ENCODE peak calls at places on chromosomes 12 and 14, in four cellular contexts. B, F, T and J are unnamed samples.
A peak's percentile ranks its signal among the peaks of the same experiment; 100 is the strongest.

GRCh38 chr12:26062566-26062965 is 62.3 kb downstream of the BHLHE41 start:
- DNase-seq in B (no peak), F (no peak), T (no peak), J (peak; percentile 46)

GRCh38 chr12:19850341-19851065 is 411.2 kb downstream of the AEBP2 start:
- DNase-seq in B (no peak), F (no peak), T (no peak), J (no peak)

GRCh38 chr12:225012-225411 is 11.1 kb upstream of the SLC6A12 start:
- DNase-seq in B (no peak), F (no peak), T (no peak), J (no peak)

GRCh38 chr12:53795927-53796326 is 44.1 kb upstream of the CISTR start:
- DNase-seq in B (no peak), F (no peak), T (no peak), J (no peak)

GRCh38 chr12:4151362-4152121 is 122.0 kb upstream of the CCND2 start:
- DNase-seq in B (no peak), F (no peak), T (no peak), J (no peak)

GRCh38 chr12:47602330-47602729 is 103.5 kb downstream of the RPAP3 start:
- DNase-seq in B (no peak), F (no peak), T (no peak), J (no peak)

GRCh38 chr12:6311822-6312528 is 1.5 kb downstream of the PLEKHG6 start:
- DNase-seq in B (no peak), F (no peak), T (no peak), J (no peak)

GRCh38 chr14:102927346-102927877 is 4.9 kb downstream of the AMN start:
- DNase-seq in B (no peak), F (peak; percentile 90), T (no peak), J (peak; percentile 60)

GRCh38 chr14:75150150-75150549 is 23.3 kb upstream of the NEK9 start:
- DNase-seq in B (no peak), F (no peak), T (no peak), J (no peak)

GRCh38 chr12:109345428-109345827 is 2.3 kb upstream of the MYO1H start:
- DNase-seq in B (no peak), F (no peak), T (no peak), J (no peak)

GRCh38 chr14:51176819-51177218 is 63.2 kb upstream of the TMX1 start:
- DNase-seq in B (no peak), F (no peak), T (no peak), J (no peak)

GRCh38 chr12:109302358-109302757 is 6.7 kb downstream of the FOXN4 start:
- DNase-seq in B (no peak), F (no peak), T (no peak), J (peak; percentile 28)

GRCh38 chr12:65324056-65324455 is 45.6 kb downstream of the MSRB3 start:
- DNase-seq in B (no peak), F (no peak), T (no peak), J (no peak)

GRCh38 chr12:46342562-46343033 is 30.0 kb downstream of the SLC38A2 start:
- DNase-seq in B (peak; percentile 52), F (no peak), T (no peak), J (no peak)

GRCh38 chr14:57408037-57408436 is 17.7 kb downstream of the NAA30 start:
- DNase-seq in B (no peak), F (no peak), T (no peak), J (no peak)

GRCh38 chr12:26389303-26389702 is 193.9 kb downstream of the SSPN start:
- DNase-seq in B (no peak), F (no peak), T (no peak), J (no peak)

GRCh38 chr14:24329736-24330135 is 5.1 kb downstream of the ADCY4 start:
- DNase-seq in B (no peak), F (peak; percentile 90), T (no peak), J (no peak)

GRCh38 chr12:131753041-131753440 is 42.2 kb downstream of the SFSWAP start:
- DNase-seq in B (no peak), F (no peak), T (no peak), J (no peak)

GRCh38 chr12:62537544-62537943 is 70.9 kb downstream of the MON2 start:
- DNase-seq in B (no peak), F (no peak), T (peak; percentile 53), J (no peak)

GRCh38 chr14:92880851-92881250 is 42.1 kb upstream of the CHGA start:
- DNase-seq in B (peak; percentile 63), F (no peak), T (no peak), J (peak; percentile 72)

GRCh38 chr12:109510196-109510595 is 32.8 kb downstream of the UBE3B start:
- DNase-seq in B (no peak), F (no peak), T (no peak), J (no peak)

GRCh38 chr14:68619805-68620574 is 172.9 kb downstream of the ZFP36L1 start:
- DNase-seq in B (no peak), F (no peak), T (peak; percentile 17), J (no peak)

GRCh38 chr12:9971158-9971557 is at the start of gene CLEC12A:
- DNase-seq in B (no peak), F (no peak), T (no peak), J (no peak)

GRCh38 chr12:112409064-112409905 is at the start of gene RPL6:
- DNase-seq in B (peak; percentile 80), F (peak; percentile 85), T (peak; percentile 79), J (peak; percentile 90)

DNA sequence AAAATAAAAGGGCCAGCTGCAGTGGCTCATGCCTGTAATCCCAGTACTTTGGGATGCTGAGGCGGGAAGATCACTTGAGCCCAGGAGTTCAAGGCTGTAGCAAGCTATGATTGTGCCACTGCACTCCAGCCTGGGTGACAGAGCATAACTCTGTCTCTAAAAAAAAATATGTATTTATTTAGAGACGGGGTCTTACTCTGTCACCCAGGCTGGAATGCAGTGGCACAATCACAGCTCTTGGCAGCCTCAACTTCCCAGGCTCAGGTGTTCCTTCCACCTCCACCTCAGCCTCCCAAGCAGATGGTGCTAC is 179.3 kb upstream of the ATF7IP start:
- DNase-seq in B (no peak), F (no peak), T (no peak), J (no peak)
- TF ChIP-seq CTCF in B (no peak), F (no peak), T (no peak), J (no peak)

GRCh38 chr12:30908389-30909087 is 18.0 kb upstream of the TSPAN11 start:
- DNase-seq in B (no peak), F (no peak), T (no peak), J (no peak)
- H3K27ac ChIP-seq in B (no peak overlapping the region), F (peak overlapping the region; percentile 26), T (no peak overlapping the region), J (no peak overlapping the region)

GRCh38 chr12:96249196-96250118 is 55.3 kb downstream of the ELK3 start:
- DNase-seq in B (peak; percentile 91), F (no peak), T (no peak), J (no peak)

GRCh38 chr12:96250119-96250685 is 56.0 kb downstream of the ELK3 start:
- DNase-seq in B (no peak), F (no peak), T (no peak), J (no peak)

GRCh38 chr12:96246926-96247566 is 52.9 kb downstream of the ELK3 start:
- DNase-seq in B (no peak), F (no peak), T (no peak), J (no peak)

GRCh38 chr12:96248532-96248931 is 54.4 kb downstream of the ELK3 start:
- DNase-seq in B (no peak), F (no peak), T (no peak), J (no peak)

GRCh38 chr12:96247567-96247962 is 53.4 kb downstream of the ELK3 start:
- DNase-seq in B (no peak), F (no peak), T (no peak), J (no peak)
- TF ChIP-seq CTCF in B (no peak), F (no peak), T (no peak), J (no peak)

GRCh38 chr12:50934981-50935807 is 17.1 kb upstream of the HIGD1C start:
- DNase-seq in B (no peak), F (no peak), T (no peak), J (no peak)
- H3K27ac ChIP-seq in B (no peak overlapping the region), F (peak overlapping the region; percentile 78), T (no peak overlapping the region), J (peak overlapping the region; percentile 38)

GRCh38 chr12:123269395-123269892 is 2.2 kb downstream of the CDK2AP1 start:
- DNase-seq in B (peak; percentile 90), F (peak; percentile 58), T (peak; percentile 66), J (no peak)
- TF ChIP-seq CTCF in B (no peak), F (peak; percentile 18), T (no peak), J (no peak)

DNA sequence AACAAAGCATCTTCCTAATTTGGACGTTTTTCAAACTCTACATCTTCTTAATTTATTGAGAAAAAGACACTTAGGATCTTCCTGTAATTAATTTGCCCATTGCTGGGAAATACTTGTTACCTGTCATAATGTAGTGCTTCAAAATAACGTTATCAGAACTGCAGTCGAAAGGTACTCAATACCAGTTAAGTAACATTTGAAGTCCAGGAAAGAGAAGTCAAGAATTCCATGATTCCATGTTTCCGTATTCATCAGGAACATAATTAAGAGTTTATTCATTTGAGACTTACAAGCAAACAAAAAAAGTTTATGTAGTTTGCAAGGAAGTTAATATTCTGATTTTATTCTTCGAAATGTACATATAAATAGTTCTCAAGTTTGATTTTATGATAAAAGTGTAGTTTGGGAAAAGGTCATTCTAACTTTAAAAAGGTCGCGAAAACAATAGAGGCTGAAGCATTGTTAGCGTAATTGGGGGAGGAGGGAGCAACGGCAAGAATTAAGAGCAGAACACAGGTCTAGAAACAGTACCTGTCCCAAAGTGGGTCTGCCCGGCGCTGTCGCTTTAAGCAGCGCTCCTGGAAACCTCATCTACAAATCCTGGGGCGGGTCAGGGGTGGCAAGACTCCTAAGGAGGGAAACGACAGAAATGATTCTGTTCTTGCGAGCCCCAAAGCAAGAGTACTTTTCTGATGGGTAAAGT is 1.2 kb upstream of the KCNMB4 start:
- DNase-seq in B (peak; percentile 14), F (no peak), T (no peak), J (no peak)
- H3K27ac ChIP-seq in B (no peak overlapping the region), F (no peak overlapping the region), T (no peak overlapping the region), J (no peak overlapping the region)

GRCh38 chr14:31510222-31510621 is 22.4 kb upstream of the GPR33 start:
- DNase-seq in B (no peak), F (no peak), T (no peak), J (peak; percentile 56)
- TF ChIP-seq CTCF in B (no peak), F (peak; percentile 44), T (peak; percentile 46), J (peak; percentile 63)

GRCh38 chr14:96824283-96824682 is 27.1 kb downstream of the VRK1 start:
- DNase-seq in B (no peak), F (no peak), T (no peak), J (peak; percentile 16)
- H3K27ac ChIP-seq in B (no peak overlapping the region), F (no peak overlapping the region), T (no peak overlapping the region), J (no peak overlapping the region)

DNA sequence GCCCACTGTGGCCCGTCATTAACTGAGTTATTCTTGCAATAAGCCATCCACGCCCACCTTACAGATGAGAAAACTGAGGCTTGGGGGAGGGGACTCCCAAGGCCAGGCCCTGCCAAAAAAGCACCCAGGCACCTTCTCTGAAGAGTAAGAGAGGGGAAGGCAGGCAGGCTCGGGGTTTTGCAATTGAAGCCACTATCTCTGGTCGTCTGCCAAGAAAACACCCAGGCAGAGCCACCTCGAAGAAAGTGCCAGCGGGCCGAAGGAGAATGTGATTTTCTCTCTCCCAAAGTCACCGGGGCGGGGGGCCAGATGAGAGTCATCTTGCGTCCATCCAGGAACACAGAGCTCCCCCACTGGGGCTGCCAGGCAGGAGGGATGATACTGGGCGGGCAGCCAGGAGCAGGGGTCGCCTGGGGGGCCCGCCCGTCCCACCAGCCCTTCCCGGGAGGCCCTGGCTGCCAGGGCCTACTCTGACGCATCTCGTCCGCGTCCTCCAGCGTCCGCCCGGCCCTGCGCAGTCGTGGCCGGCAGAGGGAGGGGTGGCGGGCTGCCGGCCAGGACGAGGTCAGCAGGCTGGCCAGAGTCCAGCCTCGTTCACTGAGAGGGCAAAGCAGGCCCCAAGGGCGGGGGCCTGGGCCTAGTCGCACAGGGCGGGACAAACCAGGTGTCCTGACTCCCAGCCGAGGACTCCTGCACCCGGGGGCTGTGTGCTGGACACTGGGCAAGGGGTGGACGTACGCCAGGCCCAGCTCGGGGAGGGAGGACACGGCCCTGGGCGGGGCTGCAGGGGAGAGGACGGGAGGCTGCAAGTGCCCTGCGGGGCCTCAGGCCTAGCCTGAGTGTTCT is 74.4 kb downstream of the RFLNA start:
- DNase-seq in B (no peak), F (peak; percentile 95), T (peak; percentile 96), J (no peak)
- TF ChIP-seq CTCF in B (no peak), F (peak; percentile 39), T (peak; percentile 87), J (no peak)